ENCODE peak calls at places on chromosomes 4 and X, in seven cellular contexts. C is fibroblast of lung, A is IMR-90, N is suprapubic skin, Q is heart left ventricle, W is stomach, E is adrenal gland. F is an unnamed sample.
A peak's percentile ranks its signal among the peaks of the same experiment; 100 is the strongest.

GRCh38 chr4:186021461-186022167 is 47.3 kb upstream of the TLR3 start:
- DNase-seq in C (peak; percentile 50), A (peak; percentile 20), N (no peak), Q (no peak), W (no peak), E (peak; percentile 33), F (peak; percentile 23)

GRCh38 chrX:119121341-119121740 is 6.3 kb downstream of the KIAA1210 start:
- DNase-seq in C (peak; percentile 59), A (peak; percentile 31), N (no peak), Q (no peak), W (no peak), E (no peak), F (no peak)

GRCh38 chr4:124526321-124526720 is 186.2 kb downstream of the ANKRD50 start:
- DNase-seq in C (peak; percentile 6), A (peak; percentile 23), N (no peak), Q (no peak), W (no peak), E (no peak), F (no peak)

GRCh38 chrX:45422216-45422925 is 221.7 kb upstream of the DIPK2B start:
- DNase-seq in C (peak; percentile 12), A (no peak), N (no peak), Q (no peak), W (no peak), E (no peak), F (no peak)

GRCh38 chrX:45517090-45517973 is 316.7 kb upstream of the DIPK2B start:
- DNase-seq in C (peak; percentile 73), A (peak; percentile 83), N (no peak), Q (no peak), W (no peak), E (no peak), F (no peak)

GRCh38 chr4:85580489-85580888 is 105.5 kb downstream of the ARHGAP24 start:
- DNase-seq in C (no peak), A (no peak), N (no peak), Q (no peak), W (no peak), E (no peak), F (no peak)

GRCh38 chr4:184503869-184504300 is 29.5 kb upstream of the IRF2 start:
- DNase-seq in C (no peak), A (peak; percentile 20), N (no peak), Q (no peak), W (no peak), E (no peak), F (no peak)

GRCh38 chrX:16826207-16826606 is 39.9 kb downstream of the TXLNG start:
- DNase-seq in C (peak; percentile 62), A (peak; percentile 74), N (no peak), Q (no peak), W (no peak), E (no peak), F (no peak)

GRCh38 chrX:9853307-9853706 is 67.1 kb downstream of the SHROOM2 start:
- DNase-seq in C (no peak), A (no peak), N (no peak), Q (no peak), W (no peak), E (no peak), F (no peak)

GRCh38 chr4:124542021-124542420 is 170.5 kb downstream of the ANKRD50 start:
- DNase-seq in C (no peak), A (no peak), N (no peak), Q (no peak), W (no peak), E (no peak), F (no peak)

GRCh38 chrX:9558615-9559014 is 93.8 kb downstream of the TBL1X start:
- DNase-seq in C (peak; percentile 8), A (peak; percentile 34), N (no peak), Q (no peak), W (no peak), E (no peak), F (no peak)

GRCh38 chr4:91596683-91597082 is 707.1 kb upstream of the GRID2 start:
- DNase-seq in C (no peak), A (no peak), N (no peak), Q (no peak), W (no peak), E (no peak), F (no peak)

GRCh38 chr4:130210871-130211270 is 1114.9 kb downstream of the C4orf33 start:
- DNase-seq in C (peak; percentile 37), A (no peak), N (no peak), Q (no peak), W (no peak), E (no peak), F (no peak)

GRCh38 chr4:83855044-83855443 is 319.1 kb downstream of the GPAT3 start:
- DNase-seq in C (peak; percentile 54), A (peak; percentile 98), N (no peak), Q (no peak), W (no peak), E (no peak), F (no peak)

GRCh38 chr4:184757810-184758209 is 23.9 kb upstream of the CENPU start:
- DNase-seq in C (no peak), A (no peak), N (no peak), Q (no peak), W (no peak), E (no peak), F (no peak)

GRCh38 chr4:168451744-168452394 is 28.4 kb downstream of the DDX60L start:
- DNase-seq in C (peak; percentile 63), A (peak; percentile 71), N (no peak), Q (no peak), W (no peak), E (no peak), F (no peak)

GRCh38 chr4:188822698-188823097 is 683.5 kb downstream of the TRIML1 start:
- DNase-seq in C (no peak), A (no peak), N (no peak), Q (no peak), W (no peak), E (no peak), F (no peak)

GRCh38 chr4:187128971-187129370 is 405.3 kb upstream of the FAT1 start:
- DNase-seq in C (no peak), A (peak; percentile 21), N (no peak), Q (no peak), W (no peak), E (no peak), F (no peak)

GRCh38 chr4:147847947-147848590 is 116.2 kb downstream of the ARHGAP10 start:
- DNase-seq in C (peak; percentile 33), A (no peak), N (no peak), Q (no peak), W (no peak), E (no peak), F (no peak)

GRCh38 chr4:2424581-2424980 is 5.8 kb downstream of the CFAP99 start:
- DNase-seq in C (no peak), A (peak; percentile 13), N (no peak), Q (no peak), W (no peak), E (no peak), F (no peak)

GRCh38 chrX:134244043-134244442 is 7.1 kb downstream of the CCDC160 start:
- DNase-seq in C (peak; percentile 62), A (peak; percentile 33), N (no peak), Q (no peak), W (no peak), E (no peak), F (no peak)

GRCh38 chr4:145125396-145125795 is 27.3 kb downstream of the ABCE1 start:
- DNase-seq in C (no peak), A (no peak), N (no peak), Q (no peak), W (no peak), E (no peak), F (no peak)
- H3K36me3 ChIP-seq in C (peaks cover 3% of the 10 kb centered on the region), A (peaks cover 29% of the 10 kb centered on the region), N (peaks cover 84% of the 10 kb centered on the region), Q (peaks cover 97% of the 10 kb centered on the region), W (peaks cover 98% of the 10 kb centered on the region), E (no peaks in the 10 kb centered on the region), F (no peaks in the 10 kb centered on the region)

GRCh38 chr4:76948441-76949292 is 885 bp upstream of the SEPTIN11 start:
- DNase-seq in C (peak; percentile 75), A (peak; percentile 76), N (peak; percentile 88), Q (peak; percentile 73), W (peak; percentile 64), E (peak; percentile 79), F (peak; percentile 76)

GRCh38 chr4:76950052-76950845 is 697 bp downstream of the SEPTIN11 start:
- DNase-seq in C (peak; percentile 60), A (no peak), N (peak; percentile 82), Q (peak; percentile 47), W (peak; percentile 64), E (peak; percentile 40), F (peak; percentile 62)

GRCh38 chr4:76950846-76951321 is 1.3 kb downstream of the SEPTIN11 start:
- DNase-seq in C (peak; percentile 62), A (peak; percentile 52), N (no peak), Q (no peak), W (no peak), E (peak; percentile 16), F (peak; percentile 35)

GRCh38 chr4:76949293-76950051 is at the start of gene SEPTIN11:
- DNase-seq in C (peak; percentile 95), A (peak; percentile 93), N (peak; percentile 96), Q (peak; percentile 95), W (peak; percentile 91), E (peak; percentile 93), F (peak; percentile 96)

GRCh38 chr4:76947369-76947768 is 2.2 kb upstream of the SEPTIN11 start:
- DNase-seq in C (no peak), A (no peak), N (no peak), Q (no peak), W (no peak), E (no peak), F (no peak)
- H3K36me3 ChIP-seq in C (no peaks in the 10 kb centered on the region), A (no peaks in the 10 kb centered on the region), N (no peaks in the 10 kb centered on the region), Q (no peaks in the 10 kb centered on the region), W (no peaks in the 10 kb centered on the region), E (no peaks in the 10 kb centered on the region), F (no peaks in the 10 kb centered on the region)

GRCh38 chr4:519203-519651 is 20.2 kb downstream of the PIGG start:
- DNase-seq in C (no peak), A (no peak), N (no peak), Q (no peak), W (no peak), E (no peak), F (no peak)

GRCh38 chr4:517061-517805 is 18.2 kb downstream of the PIGG start:
- DNase-seq in C (no peak), A (no peak), N (no peak), Q (no peak), W (no peak), E (no peak), F (no peak)

GRCh38 chr4:518569-519083 is 19.6 kb downstream of the PIGG start:
- DNase-seq in C (no peak), A (no peak), N (no peak), Q (no peak), W (no peak), E (no peak), F (no peak)

GRCh38 chr4:519885-520595 is 21.0 kb downstream of the PIGG start:
- DNase-seq in C (no peak), A (no peak), N (no peak), Q (no peak), W (no peak), E (no peak), F (no peak)

GRCh38 chr4:517806-518070 is 18.7 kb downstream of the PIGG start:
- DNase-seq in C (no peak), A (no peak), N (no peak), Q (no peak), W (no peak), E (no peak), F (no peak)
- H3K36me3 ChIP-seq in C (peaks cover 23% of the 10 kb centered on the region), A (peaks cover 63% of the 10 kb centered on the region), N (peaks cover 72% of the 10 kb centered on the region), Q (peaks cover 74% of the 10 kb centered on the region), W (peaks cover 98% of the 10 kb centered on the region), E (no peaks in the 10 kb centered on the region), F (no peaks in the 10 kb centered on the region)

DNA sequence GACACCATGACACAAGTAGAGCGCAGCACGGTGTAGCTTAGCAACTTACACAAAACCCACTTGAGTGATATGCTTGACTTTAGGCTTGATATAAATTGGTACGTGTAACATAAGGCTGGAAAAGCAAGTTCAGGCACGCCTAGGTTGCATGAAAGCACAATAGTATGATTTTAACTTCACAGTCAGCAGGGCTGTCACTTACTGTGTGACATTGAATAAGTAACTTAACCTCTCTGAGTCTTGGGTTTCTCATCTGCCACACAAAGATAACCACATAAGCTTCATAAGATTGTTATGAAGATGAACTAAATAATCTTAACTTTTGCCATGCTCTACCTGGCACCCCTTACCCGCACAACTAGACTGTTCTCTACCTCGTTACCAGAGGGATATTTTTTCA is 9.5 kb downstream of the SRD5A3 start:
- DNase-seq in C (no peak), A (no peak), N (no peak), Q (no peak), W (no peak), E (no peak), F (no peak)
- H3K36me3 ChIP-seq in C (no peaks in the 10 kb centered on the region), A (no peaks in the 10 kb centered on the region), N (no peaks in the 10 kb centered on the region), Q (peaks cover 15% of the 10 kb centered on the region), W (peaks cover 5% of the 10 kb centered on the region), E (no peaks in the 10 kb centered on the region), F (no peaks in the 10 kb centered on the region)

F was measured in ovary.